ENCODE peak calls at places on chromosomes 12 and 14, in six cellular contexts. One of them, this sample, is unnamed.

GRCh38 chr12:120713861-120714482 is 3.7 kb downstream of the UNC119B start:
- DNase-seq in fibroblast of mammary gland: peak; percentile 81
- DNase-seq in OCI-LY7: peak; percentile 92
- DNase-seq in tibial artery: peak; percentile 63
- DNase-seq in HFF-Myc: peak; percentile 76
- DNase-seq in foreskin fibroblast: peak; percentile 72
- DNase-seq in this sample: no peak

GRCh38 chr12:25382311-25383106 is 131.8 kb upstream of the KRAS start:
- DNase-seq in fibroblast of mammary gland: no peak
- DNase-seq in OCI-LY7: peak; percentile 52
- DNase-seq in tibial artery: no peak
- DNase-seq in HFF-Myc: no peak
- DNase-seq in foreskin fibroblast: no peak
- DNase-seq in this sample: no peak

GRCh38 chr12:78970041-78970440 is 105.5 kb downstream of the SYT1 start:
- DNase-seq in fibroblast of mammary gland: peak; percentile 23
- DNase-seq in OCI-LY7: no peak
- DNase-seq in tibial artery: no peak
- DNase-seq in HFF-Myc: no peak
- DNase-seq in foreskin fibroblast: no peak
- DNase-seq in this sample: no peak

GRCh38 chr12:2959508-2960431 is 573 bp downstream of the TEAD4 start:
- DNase-seq in fibroblast of mammary gland: peak; percentile 67
- DNase-seq in OCI-LY7: no peak
- DNase-seq in tibial artery: peak; percentile 59
- DNase-seq in HFF-Myc: no peak
- DNase-seq in foreskin fibroblast: peak; percentile 58
- DNase-seq in this sample: no peak

GRCh38 chr14:77542349-77543239 is 44.0 kb upstream of the ISM2 start:
- DNase-seq in fibroblast of mammary gland: peak; percentile 12
- DNase-seq in OCI-LY7: peak; percentile 33
- DNase-seq in tibial artery: no peak
- DNase-seq in HFF-Myc: no peak
- DNase-seq in foreskin fibroblast: no peak
- DNase-seq in this sample: no peak

GRCh38 chr12:104319918-104320626 is 16.5 kb downstream of the EID3 start:
- DNase-seq in fibroblast of mammary gland: no peak
- DNase-seq in OCI-LY7: no peak
- DNase-seq in tibial artery: no peak
- DNase-seq in HFF-Myc: no peak
- DNase-seq in foreskin fibroblast: no peak
- DNase-seq in this sample: no peak

GRCh38 chr12:69988601-69989194 is 163.7 kb downstream of the MYRFL start:
- DNase-seq in fibroblast of mammary gland: peak; percentile 74
- DNase-seq in OCI-LY7: no peak
- DNase-seq in tibial artery: no peak
- DNase-seq in HFF-Myc: no peak
- DNase-seq in foreskin fibroblast: no peak
- DNase-seq in this sample: no peak

GRCh38 chr14:32560213-32560857 is 231.2 kb downstream of the AKAP6 start:
- DNase-seq in fibroblast of mammary gland: peak; percentile 84
- DNase-seq in OCI-LY7: peak; percentile 54
- DNase-seq in tibial artery: peak; percentile 59
- DNase-seq in HFF-Myc: peak; percentile 82
- DNase-seq in foreskin fibroblast: peak; percentile 63
- DNase-seq in this sample: peak; percentile 58

GRCh38 chr14:92633274-92633616 is 115.2 kb downstream of the LGMN start:
- DNase-seq in fibroblast of mammary gland: no peak
- DNase-seq in OCI-LY7: no peak
- DNase-seq in tibial artery: peak; percentile 55
- DNase-seq in HFF-Myc: no peak
- DNase-seq in foreskin fibroblast: no peak
- DNase-seq in this sample: no peak

GRCh38 chr14:71142375-71143038 is 235.2 kb downstream of the PCNX1 start:
- DNase-seq in fibroblast of mammary gland: peak; percentile 94
- DNase-seq in OCI-LY7: peak; percentile 51
- DNase-seq in tibial artery: no peak
- DNase-seq in HFF-Myc: peak; percentile 78
- DNase-seq in foreskin fibroblast: peak; percentile 90
- DNase-seq in this sample: peak; percentile 84

GRCh38 chr12:47739959-47740358 is 14.7 kb upstream of the ENDOU start:
- DNase-seq in fibroblast of mammary gland: no peak
- DNase-seq in OCI-LY7: peak; percentile 79
- DNase-seq in tibial artery: no peak
- DNase-seq in HFF-Myc: no peak
- DNase-seq in foreskin fibroblast: no peak
- DNase-seq in this sample: no peak

DNA sequence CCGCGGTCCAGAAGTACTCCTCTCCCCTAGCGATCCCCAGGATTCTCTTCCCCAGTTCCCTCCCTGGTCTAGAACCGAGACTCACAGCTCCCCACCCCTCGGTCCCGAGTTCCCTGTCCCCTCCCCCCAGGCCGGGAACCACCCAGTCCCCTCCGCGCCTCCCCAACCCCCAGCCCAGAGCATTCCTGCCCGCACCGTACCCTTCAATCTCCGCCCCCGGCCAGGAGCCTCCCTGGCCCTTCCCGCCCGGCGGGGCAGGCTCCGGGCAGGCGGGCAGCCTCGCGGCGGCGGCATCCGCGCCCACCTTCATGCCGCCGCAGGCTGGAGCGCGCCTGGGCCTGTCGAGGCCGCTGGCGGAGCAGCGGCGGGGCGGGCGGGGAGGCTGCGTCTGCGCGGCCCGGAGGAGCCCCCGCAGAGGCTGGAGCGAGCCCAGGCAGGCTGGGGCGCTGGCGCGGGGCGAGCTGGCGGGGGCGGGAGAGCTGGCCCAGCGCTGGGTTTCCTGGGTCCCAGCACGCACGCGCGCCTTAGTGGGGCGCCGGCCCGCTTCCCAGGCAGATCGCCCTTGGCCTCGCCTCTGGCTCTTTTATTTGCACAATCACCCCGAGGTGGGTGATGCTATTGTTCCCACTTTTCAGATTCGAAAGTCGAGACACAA is 22.2 kb upstream of the GPR132 start:
- DNase-seq in fibroblast of mammary gland: peak; percentile 75
- DNase-seq in OCI-LY7: no peak
- DNase-seq in tibial artery: no peak
- DNase-seq in HFF-Myc: no peak
- DNase-seq in foreskin fibroblast: peak; percentile 58
- DNase-seq in this sample: no peak
- H3K4me3 ChIP-seq in fibroblast of mammary gland: peak overlapping the region; percentile 54
- H3K4me3 ChIP-seq in OCI-LY7: peak overlapping the region; percentile 47
- H3K4me3 ChIP-seq in tibial artery: peak overlapping the region; percentile 61
- H3K4me3 ChIP-seq in HFF-Myc: peak overlapping the region; percentile 42
- H3K4me3 ChIP-seq in foreskin fibroblast: peak overlapping the region; percentile 81
- H3K4me3 ChIP-seq in this sample: peak overlapping the region; percentile 63

DNA sequence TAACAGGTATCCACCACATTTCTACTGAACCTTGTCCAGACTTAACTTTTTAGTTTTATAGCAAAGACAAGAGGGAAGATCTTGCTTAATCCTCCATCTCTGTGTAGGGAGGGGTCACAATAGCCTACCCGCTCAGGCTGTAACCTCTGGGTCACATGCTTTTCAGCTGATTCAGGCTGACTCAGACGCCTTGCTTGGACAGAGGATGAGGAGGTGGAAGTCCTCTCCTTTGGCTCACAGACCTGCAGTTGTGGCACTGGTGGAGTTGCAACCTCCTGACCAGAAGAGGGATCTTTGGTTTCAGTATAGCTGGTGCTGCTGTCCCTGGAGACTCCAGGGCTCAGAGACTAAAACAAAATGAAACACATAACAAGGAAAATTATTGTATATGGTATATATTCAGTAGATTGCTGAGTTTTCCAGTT is 16.2 kb downstream of the ACIN1 start:
- DNase-seq in fibroblast of mammary gland: peak; percentile 99
- DNase-seq in OCI-LY7: no peak
- DNase-seq in tibial artery: peak; percentile 94
- DNase-seq in HFF-Myc: no peak
- DNase-seq in foreskin fibroblast: peak; percentile 98
- DNase-seq in this sample: peak; percentile 91
- TF ChIP-seq CTCF in fibroblast of mammary gland: no peak
- TF ChIP-seq CTCF in OCI-LY7: no peak
- TF ChIP-seq CTCF in tibial artery: no peak
- TF ChIP-seq CTCF in HFF-Myc: no peak
- TF ChIP-seq CTCF in foreskin fibroblast: no peak
- TF ChIP-seq CTCF in this sample: no peak

GRCh38 chr12:1533205-1533601 is 61.2 kb downstream of the FBXL14 start:
- DNase-seq in fibroblast of mammary gland: peak; percentile 35
- DNase-seq in OCI-LY7: peak; percentile 78
- DNase-seq in tibial artery: no peak
- DNase-seq in HFF-Myc: no peak
- DNase-seq in foreskin fibroblast: no peak
- DNase-seq in this sample: no peak
- H3K4me3 ChIP-seq in fibroblast of mammary gland: peak overlapping the region; percentile 79
- H3K4me3 ChIP-seq in OCI-LY7: peak overlapping the region; percentile 68
- H3K4me3 ChIP-seq in tibial artery: no peak overlapping the region
- H3K4me3 ChIP-seq in HFF-Myc: no peak overlapping the region
- H3K4me3 ChIP-seq in foreskin fibroblast: peak overlapping the region; percentile 82
- H3K4me3 ChIP-seq in this sample: peak overlapping the region; percentile 4

GRCh38 chr12:75099215-75099614 is 110.4 kb downstream of the KCNC2 start:
- DNase-seq in fibroblast of mammary gland: no peak
- DNase-seq in OCI-LY7: no peak
- DNase-seq in tibial artery: no peak
- DNase-seq in HFF-Myc: no peak
- DNase-seq in foreskin fibroblast: no peak
- DNase-seq in this sample: no peak

GRCh38 chr12:75101805-75102204 is 107.8 kb downstream of the KCNC2 start:
- DNase-seq in fibroblast of mammary gland: no peak
- DNase-seq in OCI-LY7: no peak
- DNase-seq in tibial artery: no peak
- DNase-seq in HFF-Myc: no peak
- DNase-seq in foreskin fibroblast: no peak
- DNase-seq in this sample: no peak

DNA sequence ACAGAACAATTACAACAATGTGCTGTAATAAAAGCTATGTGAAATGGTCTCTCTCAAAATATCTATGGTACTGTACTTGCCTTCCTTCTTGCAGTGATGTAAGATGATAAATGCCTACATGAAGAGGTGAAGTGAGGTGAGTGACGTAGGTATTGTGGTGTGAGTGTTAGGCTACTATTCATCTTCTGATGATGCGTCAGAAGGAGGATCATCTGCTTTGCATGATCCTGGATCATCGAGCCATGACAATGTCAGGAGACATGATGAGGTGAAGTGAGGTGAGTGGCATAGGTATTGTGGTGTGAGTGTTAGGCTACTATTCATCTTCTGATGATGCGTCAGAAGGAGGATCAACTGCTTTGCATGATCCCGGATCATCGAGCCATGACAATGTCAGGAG is 105.8 kb downstream of the KCNC2 start:
- DNase-seq in fibroblast of mammary gland: no peak
- DNase-seq in OCI-LY7: no peak
- DNase-seq in tibial artery: no peak
- DNase-seq in HFF-Myc: no peak
- DNase-seq in foreskin fibroblast: no peak
- DNase-seq in this sample: no peak
- TF ChIP-seq CTCF in fibroblast of mammary gland: no peak
- TF ChIP-seq CTCF in OCI-LY7: no peak
- TF ChIP-seq CTCF in tibial artery: no peak
- TF ChIP-seq CTCF in HFF-Myc: no peak
- TF ChIP-seq CTCF in foreskin fibroblast: no peak
- TF ChIP-seq CTCF in this sample: no peak

DNA sequence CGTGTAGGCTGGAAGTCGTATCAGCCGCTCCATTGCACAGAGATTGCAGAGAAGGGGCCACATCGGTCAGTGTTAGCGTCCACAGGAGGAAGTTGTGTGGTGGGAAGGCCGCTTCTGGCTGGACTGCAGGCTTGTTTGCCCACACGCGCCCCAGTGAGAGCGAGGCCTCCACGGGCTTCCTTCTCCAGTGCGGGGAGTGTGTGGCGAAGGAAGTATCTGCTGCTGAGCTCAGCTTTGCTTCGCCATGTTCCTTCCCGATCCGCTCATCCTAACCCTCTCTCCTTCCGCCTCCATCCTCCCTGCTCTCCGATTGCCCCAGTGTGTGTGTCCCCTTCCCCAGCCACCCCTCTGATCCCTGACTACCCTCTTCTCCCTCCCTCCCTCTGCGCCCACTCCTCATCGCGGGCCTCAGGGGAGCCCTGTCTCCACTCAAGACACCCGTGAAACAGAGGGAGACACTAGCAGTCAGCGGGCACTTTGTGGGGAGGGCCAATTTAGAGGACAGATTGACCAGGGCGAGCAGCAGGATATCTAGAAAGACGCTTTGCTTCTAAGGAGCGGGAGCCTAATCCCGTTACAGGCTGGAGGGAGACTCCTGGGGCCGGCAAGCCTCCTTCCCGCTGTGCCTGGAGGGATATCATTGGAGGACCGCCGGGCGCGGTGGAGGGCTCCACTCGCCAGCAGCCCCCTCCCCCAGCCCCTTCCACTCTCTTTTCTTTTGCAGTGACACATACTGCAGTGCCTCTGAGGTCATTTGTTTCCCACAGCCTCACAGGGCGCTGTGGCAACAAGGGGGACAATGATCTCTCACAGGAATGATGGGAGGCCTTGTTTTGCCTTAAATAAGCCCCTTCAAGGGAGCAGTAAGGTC is 428.8 kb downstream of the ZFP36L1 start:
- DNase-seq in fibroblast of mammary gland: no peak
- DNase-seq in OCI-LY7: no peak
- DNase-seq in tibial artery: peak; percentile 62
- DNase-seq in HFF-Myc: no peak
- DNase-seq in foreskin fibroblast: no peak
- DNase-seq in this sample: no peak
- H3K4me3 ChIP-seq in fibroblast of mammary gland: no peak overlapping the region
- H3K4me3 ChIP-seq in OCI-LY7: no peak overlapping the region
- H3K4me3 ChIP-seq in tibial artery: no peak overlapping the region
- H3K4me3 ChIP-seq in HFF-Myc: no peak overlapping the region
- H3K4me3 ChIP-seq in foreskin fibroblast: no peak overlapping the region
- H3K4me3 ChIP-seq in this sample: no peak overlapping the region

GRCh38 chr14:43449291-43449690 is 1057.8 kb downstream of the FSCB start:
- DNase-seq in fibroblast of mammary gland: no peak
- DNase-seq in OCI-LY7: no peak
- DNase-seq in tibial artery: no peak
- DNase-seq in HFF-Myc: no peak
- DNase-seq in foreskin fibroblast: no peak
- DNase-seq in this sample: no peak
- TF ChIP-seq CTCF in fibroblast of mammary gland: no peak
- TF ChIP-seq CTCF in OCI-LY7: no peak
- TF ChIP-seq CTCF in tibial artery: no peak
- TF ChIP-seq CTCF in HFF-Myc: no peak
- TF ChIP-seq CTCF in foreskin fibroblast: no peak
- TF ChIP-seq CTCF in this sample: no peak

DNA sequence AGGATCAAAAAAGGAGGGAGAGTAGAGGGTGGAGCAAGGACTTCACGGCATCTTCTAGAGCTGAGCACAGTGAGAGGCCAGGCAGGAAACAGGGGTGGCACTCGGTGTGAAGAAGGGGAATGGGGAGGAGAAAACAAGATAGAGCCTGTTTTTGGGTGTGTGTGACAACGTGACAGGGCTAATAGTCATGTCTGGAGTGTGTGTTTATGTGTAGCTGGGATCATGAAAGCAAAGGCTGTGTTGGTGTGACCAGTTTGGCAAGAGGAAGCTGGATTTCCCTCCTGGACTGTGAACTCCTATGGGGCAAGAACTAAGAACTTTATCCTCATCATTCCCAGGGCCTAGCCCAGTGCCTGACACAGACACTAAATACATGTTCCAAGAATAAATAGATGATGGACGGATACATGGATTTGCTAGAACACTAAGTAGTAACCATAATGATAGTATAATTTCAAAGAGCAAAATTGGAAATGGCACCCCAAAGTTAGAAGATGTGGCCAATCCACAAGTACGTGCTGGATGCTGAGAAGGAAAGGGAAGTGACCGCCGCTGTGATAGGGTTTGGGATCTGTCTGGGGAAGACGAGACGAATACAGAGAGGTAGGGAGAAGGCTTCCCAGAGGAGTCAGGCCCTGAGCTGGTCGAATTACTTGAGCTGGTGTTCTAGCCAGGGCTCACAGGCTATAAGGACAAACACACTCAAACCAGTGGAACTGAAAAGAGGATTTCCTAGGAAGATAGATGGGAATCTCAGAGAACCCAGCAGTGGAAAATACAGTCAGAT is 9.6 kb upstream of the ACVR1B start:
- DNase-seq in fibroblast of mammary gland: no peak
- DNase-seq in OCI-LY7: no peak
- DNase-seq in tibial artery: no peak
- DNase-seq in HFF-Myc: no peak
- DNase-seq in foreskin fibroblast: no peak
- DNase-seq in this sample: no peak
- H3K4me3 ChIP-seq in fibroblast of mammary gland: no peak overlapping the region
- H3K4me3 ChIP-seq in OCI-LY7: no peak overlapping the region
- H3K4me3 ChIP-seq in tibial artery: no peak overlapping the region
- H3K4me3 ChIP-seq in HFF-Myc: no peak overlapping the region
- H3K4me3 ChIP-seq in foreskin fibroblast: no peak overlapping the region
- H3K4me3 ChIP-seq in this sample: no peak overlapping the region

This sample was measured in BJ.